ENCODE peak calls at places on chromosomes 6 and 20, in four cellular contexts. S, Z, J and A are unnamed samples.

GRCh38 chr6:105493776-105494175 is 90.9 kb upstream of the PREP start:
- DNase-seq in S (no peak), Z (no peak), J (no peak), A (no peak)

GRCh38 chr20:24651171-24651972 is 181.9 kb downstream of the SYNDIG1 start:
- DNase-seq in S (no peak), Z (no peak), J (no peak), A (no peak)

GRCh38 chr6:150314230-150315188 is 54.3 kb upstream of the IYD start:
- DNase-seq in S (no peak), Z (no peak), J (no peak), A (no peak)

GRCh38 chr6:20876016-20876415 is 341.8 kb downstream of the CDKAL1 start:
- DNase-seq in S (no peak), Z (no peak), J (no peak), A (no peak)

GRCh38 chr20:9740486-9740885 is 98.4 kb downstream of the PAK5 start:
- DNase-seq in S (no peak), Z (no peak), J (no peak), A (no peak)

GRCh38 chr20:40588891-40589290 is 100.1 kb downstream of the MAFB start:
- DNase-seq in S (no peak), Z (no peak), J (no peak), A (no peak)

GRCh38 chr6:25175216-25175615 is 104.0 kb upstream of the CARMIL1 start:
- DNase-seq in S (no peak), Z (no peak), J (no peak), A (no peak)

GRCh38 chr6:82396964-82397761 is 33.5 kb downstream of the TPBG start:
- DNase-seq in S (no peak), Z (no peak), J (no peak), A (no peak)

GRCh38 chr20:40293740-40294139 is 395.3 kb downstream of the MAFB start:
- DNase-seq in S (no peak), Z (no peak), J (no peak), A (no peak)

GRCh38 chr6:41599015-41599835 is 39.0 kb upstream of the MDFI start:
- DNase-seq in S (no peak), Z (no peak), J (no peak), A (no peak)

GRCh38 chr6:121920616-121921015 is 478.8 kb upstream of the HSF2 start:
- DNase-seq in S (no peak), Z (no peak), J (no peak), A (no peak)

GRCh38 chr6:16634855-16635254 is 126.4 kb downstream of the ATXN1 start:
- DNase-seq in S (no peak), Z (no peak), J (no peak), A (no peak)

GRCh38 chr6:158666637-158667359 is 16.9 kb downstream of the SYTL3 start:
- DNase-seq in S (no peak), Z (peak; percentile 88), J (no peak), A (no peak)
- TF ChIP-seq SPI1 in S (no peak), Z (peak; percentile 69), J (no peak), A (peak; percentile 31)

DNA sequence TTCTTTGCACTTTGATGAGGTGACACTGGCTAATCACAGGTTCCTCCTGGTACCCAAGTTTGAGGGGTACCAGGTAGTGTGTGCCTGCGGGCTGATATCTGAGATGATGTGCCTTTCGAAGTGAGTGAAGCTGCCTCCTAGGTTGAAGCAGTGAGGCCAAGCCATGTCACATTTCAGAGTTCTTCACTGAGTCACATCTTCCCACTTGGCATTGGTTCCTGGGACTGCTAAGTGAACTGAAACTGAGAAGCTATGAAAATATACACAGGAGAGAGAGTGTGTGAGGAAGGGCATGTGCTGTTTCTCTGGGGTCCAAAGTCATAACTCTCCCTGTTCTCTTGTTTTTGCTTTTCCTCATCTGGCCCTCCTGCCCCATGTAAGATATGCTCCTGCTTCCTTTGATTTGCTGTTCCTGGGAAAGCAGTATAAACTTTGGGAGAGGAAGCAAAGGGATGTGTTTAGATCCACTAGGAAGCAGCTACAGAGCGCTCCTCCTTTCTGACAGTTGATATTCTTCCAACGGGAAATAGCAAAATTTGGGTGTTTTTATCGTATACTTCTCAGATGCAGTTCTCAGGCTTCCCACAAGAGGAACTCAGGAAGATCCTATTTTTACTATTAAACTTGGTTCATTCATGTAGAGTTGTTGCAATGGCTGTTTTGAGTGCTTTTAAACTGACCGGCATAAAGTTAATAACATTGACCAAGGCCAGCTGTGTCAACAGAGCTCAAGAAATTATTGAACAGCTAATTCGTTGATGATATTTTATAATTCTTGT is 153.7 kb downstream of the MOXD1 start:
- DNase-seq in S (no peak), Z (no peak), J (no peak), A (no peak)
- TF ChIP-seq SPI1 in S (no peak), Z (no peak), J (no peak), A (no peak)

DNA sequence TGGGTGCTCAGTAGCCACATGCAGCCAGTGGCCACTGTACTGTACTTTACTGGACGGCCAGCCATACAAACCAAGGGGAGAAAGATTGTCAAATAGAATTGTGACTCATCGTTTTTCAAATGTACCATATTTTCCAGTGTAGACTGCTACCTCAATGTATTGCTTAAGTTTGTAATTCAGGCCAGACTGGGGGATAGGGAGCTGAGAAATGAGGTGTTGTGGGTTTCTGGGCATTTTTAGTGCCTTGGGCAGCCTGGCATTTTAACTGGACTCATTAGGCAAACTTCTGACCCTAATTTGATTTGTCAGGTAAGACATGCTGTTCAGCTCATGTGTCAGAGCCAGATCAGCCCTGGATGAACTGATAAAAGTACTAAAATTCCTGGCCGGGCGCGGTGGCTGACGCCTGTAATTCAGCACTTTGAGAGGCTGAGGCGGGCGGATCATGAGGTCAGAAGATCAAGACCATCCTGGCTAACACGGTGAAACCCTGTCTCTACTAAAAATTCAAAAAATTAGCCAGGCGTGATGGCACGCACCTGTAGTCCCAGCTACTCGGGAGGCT is 14.8 kb downstream of the PXT1 start:
- DNase-seq in S (no peak), Z (no peak), J (peak; percentile 78), A (no peak)
- TF ChIP-seq SPI1 in S (no peak), Z (no peak), J (no peak), A (no peak)

GRCh38 chr6:137013738-137014602 is 30.8 kb downstream of the IL20RA start:
- DNase-seq in S (no peak), Z (no peak), J (peak; percentile 18), A (no peak)
- TF ChIP-seq SPI1 in S (no peak), Z (no peak), J (no peak), A (no peak)

DNA sequence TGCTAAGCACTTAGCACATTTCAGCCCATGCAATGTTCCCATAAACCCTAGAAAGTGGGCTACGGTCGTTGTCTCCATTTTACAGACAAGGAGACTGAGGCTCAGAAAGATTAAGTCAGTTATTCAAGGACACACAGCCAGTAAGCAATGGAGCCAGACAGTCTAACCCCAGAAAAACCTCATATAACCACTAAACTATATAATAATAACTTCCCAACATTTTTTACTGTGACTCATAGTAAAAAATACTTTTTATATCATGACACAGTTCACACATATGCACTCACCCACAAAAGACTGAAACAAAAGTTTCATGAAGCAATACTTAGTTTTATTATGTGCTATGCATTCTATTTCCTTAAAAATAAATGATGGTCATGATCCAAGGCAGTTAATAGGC is 66.2 kb upstream of the EYA2 start:
- DNase-seq in S (no peak), Z (no peak), J (no peak), A (no peak)
- TF ChIP-seq SPI1 in S (no peak), Z (no peak), J (no peak), A (no peak)

DNA sequence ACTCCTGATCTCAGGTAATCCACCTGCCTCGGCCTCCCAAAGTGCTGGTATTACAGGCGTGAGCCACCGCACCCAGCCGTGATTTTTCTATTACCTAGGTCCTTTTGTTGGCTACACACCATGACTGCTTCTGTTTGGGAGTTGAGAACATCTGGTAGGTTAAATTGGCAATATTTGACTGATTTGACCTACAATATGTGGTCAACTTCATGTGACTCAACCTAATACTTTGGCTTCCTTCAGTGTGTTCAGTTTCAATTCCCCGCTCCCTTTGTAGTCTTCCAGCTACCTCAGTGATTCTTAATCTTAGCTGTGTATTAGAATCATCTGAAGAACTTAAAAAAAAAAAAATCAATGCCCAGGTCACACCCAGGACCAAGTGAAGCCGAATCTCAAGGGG is 47.4 kb downstream of the MYB start:
- DNase-seq in S (peak; percentile 26), Z (no peak), J (no peak), A (no peak)
- TF ChIP-seq SPI1 in S (no peak), Z (no peak), J (no peak), A (peak; percentile 73)

GRCh38 chr6:108366236-108366635 is 71.4 kb downstream of the AFG1L start:
- DNase-seq in S (no peak), Z (no peak), J (no peak), A (no peak)

GRCh38 chr6:108363756-108364356 is 69.0 kb downstream of the AFG1L start:
- DNase-seq in S (no peak), Z (no peak), J (peak; percentile 34), A (no peak)

GRCh38 chr6:108363113-108363512 is 68.3 kb downstream of the AFG1L start:
- DNase-seq in S (no peak), Z (no peak), J (no peak), A (no peak)

GRCh38 chr6:108364470-108364869 is 69.6 kb downstream of the AFG1L start:
- DNase-seq in S (no peak), Z (no peak), J (no peak), A (no peak)

GRCh38 chr6:108365488-108365887 is 70.6 kb downstream of the AFG1L start:
- DNase-seq in S (no peak), Z (no peak), J (no peak), A (no peak)
- TF ChIP-seq SPI1 in S (no peak), Z (no peak), J (no peak), A (no peak)